ENCODE peak calls at places on chromosomes 2 and 18, in ten cellular contexts. E, G, V, F, Q, I, J, W, S and T are unnamed samples.

GRCh38 chr2:176822060-176822459 is 390.5 kb upstream of the HNRNPA3 start:
- DNase-seq in E (no peak), G (no peak), V (no peak), F (no peak), Q (no peak), I (no peak), J (no peak), W (no peak), S (no peak), T (no peak)

GRCh38 chr2:54855434-54855833 is 132.0 kb downstream of the EML6 start:
- DNase-seq in E (no peak), G (no peak), V (no peak), F (no peak), Q (no peak), I (peak), J (peak), W (no peak), S (no peak), T (peak)

GRCh38 chr2:100953406-100954043 is 48.6 kb upstream of the RPL31 start:
- DNase-seq in E (no peak), G (no peak), V (no peak), F (no peak), Q (no peak), I (no peak), J (no peak), W (no peak), S (no peak), T (no peak)

GRCh38 chr18:32888311-32888710 is 115.5 kb upstream of the KLHL14 start:
- DNase-seq in E (no peak), G (no peak), V (no peak), F (no peak), Q (no peak), I (no peak), J (no peak), W (no peak), S (no peak), T (no peak)

GRCh38 chr2:20200697-20201555 is 24.0 kb downstream of the SDC1 start:
- DNase-seq in E (no peak), G (no peak), V (no peak), F (no peak), Q (no peak), I (no peak), J (no peak), W (no peak), S (no peak), T (no peak)

GRCh38 chr2:127884436-127884835 is 1.3 kb downstream of the AMMECR1L start:
- DNase-seq in E (peak), G (no peak), V (no peak), F (no peak), Q (no peak), I (peak), J (peak), W (peak), S (no peak), T (peak)

GRCh38 chr2:209519911-209520310 is 96.1 kb downstream of the MAP2 start:
- DNase-seq in E (no peak), G (no peak), V (no peak), F (no peak), Q (no peak), I (no peak), J (no peak), W (no peak), S (no peak), T (no peak)

GRCh38 chr2:119485336-119486110 is 38.8 kb downstream of the SCTR start:
- DNase-seq in E (no peak), G (peak), V (no peak), F (no peak), Q (peak), I (no peak), J (no peak), W (no peak), S (no peak), T (no peak)

GRCh38 chr2:110866496-110866895 is 134.1 kb downstream of the ACOXL start:
- DNase-seq in E (peak), G (no peak), V (no peak), F (no peak), Q (no peak), I (peak), J (no peak), W (no peak), S (no peak), T (no peak)

GRCh38 chr18:12841070-12841469 is 43.0 kb downstream of the PTPN2 start:
- DNase-seq in E (no peak), G (peak), V (no peak), F (peak), Q (no peak), I (no peak), J (no peak), W (no peak), S (no peak), T (peak)

GRCh38 chr2:171434671-171434980 is 600 bp downstream of the DCAF17 start:
- DNase-seq in E (no peak), G (no peak), V (peak), F (no peak), Q (no peak), I (no peak), J (no peak), W (no peak), S (peak), T (no peak)

GRCh38 chr2:159035790-159036411 is 67.5 kb downstream of the TANC1 start:
- DNase-seq in E (peak), G (peak), V (peak), F (peak), Q (no peak), I (peak), J (peak), W (no peak), S (peak), T (peak)

GRCh38 chr18:70263336-70263735 is 25.5 kb upstream of the SOCS6 start:
- DNase-seq in E (no peak), G (no peak), V (no peak), F (no peak), Q (no peak), I (no peak), J (no peak), W (no peak), S (no peak), T (no peak)

GRCh38 chr18:54742654-54743053 is 85.6 kb upstream of the RAB27B start:
- DNase-seq in E (no peak), G (no peak), V (peak), F (no peak), Q (peak), I (peak), J (peak), W (peak), S (no peak), T (peak)

GRCh38 chr2:111202266-111203040 is 81.7 kb downstream of the BCL2L11 start:
- DNase-seq in E (no peak), G (no peak), V (no peak), F (no peak), Q (no peak), I (peak), J (peak), W (peak), S (no peak), T (peak)

GRCh38 chr2:204335642-204336041 is 209.6 kb upstream of the PARD3B start:
- DNase-seq in E (no peak), G (no peak), V (no peak), F (peak), Q (no peak), I (no peak), J (no peak), W (no peak), S (no peak), T (peak)

GRCh38 chr18:48949606-48950535 is 894 bp downstream of the SMAD7 start:
- DNase-seq in E (peak), G (peak), V (peak), F (peak), Q (peak), I (peak), J (peak), W (peak), S (no peak), T (peak)

GRCh38 chr2:142217804-142218203 is 87.0 kb upstream of the LRP1B start:
- DNase-seq in E (no peak), G (no peak), V (no peak), F (no peak), Q (no peak), I (peak), J (peak), W (no peak), S (no peak), T (peak)

GRCh38 chr2:39762448-39762847 is 16.6 kb downstream of the THUMPD2 start:
- DNase-seq in E (no peak), G (no peak), V (no peak), F (no peak), Q (no peak), I (no peak), J (no peak), W (no peak), S (no peak), T (no peak)

GRCh38 chr2:189285962-189286648 is 106.5 kb upstream of the COL5A2 start:
- DNase-seq in E (no peak), G (no peak), V (no peak), F (peak), Q (no peak), I (peak), J (peak), W (peak), S (no peak), T (peak)

GRCh38 chr2:141384676-141385075 is 746.1 kb downstream of the LRP1B start:
- DNase-seq in E (peak), G (no peak), V (no peak), F (no peak), Q (no peak), I (peak), J (peak), W (peak), S (no peak), T (peak)

GRCh38 chr2:45130758-45131157 is 121.5 kb upstream of the SIX2 start:
- DNase-seq in E (no peak), G (no peak), V (no peak), F (no peak), Q (no peak), I (peak), J (no peak), W (no peak), S (no peak), T (no peak)

GRCh38 chr2:191013876-191014652 is at the start of gene STAT1:
- DNase-seq in E (peak), G (peak), V (peak), F (peak), Q (peak), I (peak), J (peak), W (peak), S (peak), T (peak)

GRCh38 chr2:85248741-85249524 is 78.9 kb downstream of the TGOLN2 start:
- DNase-seq in E (peak), G (no peak), V (peak), F (peak), Q (no peak), I (peak), J (peak), W (peak), S (no peak), T (peak)

GRCh38 chr2:144583741-144584453 is 64.0 kb upstream of the ZEB2 start:
- DNase-seq in E (no peak), G (no peak), V (no peak), F (no peak), Q (no peak), I (peak), J (peak), W (peak), S (no peak), T (peak)

GRCh38 chr18:55114856-55115255 is 155.6 kb upstream of the CCDC68 start:
- DNase-seq in E (no peak), G (no peak), V (no peak), F (no peak), Q (no peak), I (no peak), J (no peak), W (peak), S (no peak), T (no peak)

GRCh38 chr2:136376211-136376610 is 258.3 kb upstream of the CXCR4 start:
- DNase-seq in E (no peak), G (no peak), V (no peak), F (no peak), Q (no peak), I (no peak), J (no peak), W (no peak), S (no peak), T (no peak)

GRCh38 chr2:82599021-82599420 is 1860.1 kb downstream of the SUCLG1 start:
- DNase-seq in E (no peak), G (no peak), V (no peak), F (no peak), Q (no peak), I (no peak), J (no peak), W (no peak), S (no peak), T (no peak)

GRCh38 chr2:133721155-133721554 is 152.9 kb upstream of the NCKAP5 start:
- DNase-seq in E (no peak), G (no peak), V (no peak), F (no peak), Q (no peak), I (no peak), J (peak), W (peak), S (no peak), T (no peak)

DNA sequence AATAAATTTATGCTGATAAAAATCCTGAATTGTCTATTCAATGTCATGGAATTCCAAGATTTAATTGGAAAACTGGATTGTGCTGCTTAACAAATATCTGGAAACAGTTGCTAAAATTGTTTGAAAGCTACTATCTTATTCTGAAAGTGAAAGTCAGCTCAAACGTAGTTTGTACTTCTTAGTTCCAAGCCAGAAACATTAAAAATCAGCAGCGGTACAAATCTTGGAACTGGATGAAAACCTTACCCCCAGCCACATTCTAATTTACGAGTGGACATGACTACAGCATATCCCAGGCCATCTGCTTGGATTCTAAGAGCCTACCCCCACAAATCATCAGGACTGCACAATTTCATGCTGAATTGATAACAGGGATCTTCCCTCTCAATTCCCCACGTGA is 158.6 kb upstream of the NCKAP5 start:
- DNase-seq in E (no peak), G (no peak), V (no peak), F (no peak), Q (no peak), I (no peak), J (no peak), W (no peak), S (no peak), T (no peak)
- H3K4me3 ChIP-seq in E (no peak), G (no peak), V (no peak), F (no peak), Q (peak), I (no peak), J (peak), W (peak), S (no peak), T (no peak)

GRCh38 chr2:197307236-197307932 is 3.2 kb downstream of the ANKRD44 start:
- DNase-seq in E (no peak), G (no peak), V (no peak), F (no peak), Q (no peak), I (no peak), J (no peak), W (no peak), S (no peak), T (no peak)

GRCh38 chr2:197304556-197305011 is 6.0 kb downstream of the ANKRD44 start:
- DNase-seq in E (no peak), G (no peak), V (no peak), F (no peak), Q (no peak), I (peak), J (no peak), W (no peak), S (no peak), T (no peak)

GRCh38 chr2:197307933-197308521 is 2.6 kb downstream of the ANKRD44 start:
- DNase-seq in E (no peak), G (no peak), V (no peak), F (no peak), Q (no peak), I (no peak), J (no peak), W (no peak), S (no peak), T (no peak)

GRCh38 chr2:197306024-197306690 is 4.4 kb downstream of the ANKRD44 start:
- DNase-seq in E (no peak), G (no peak), V (no peak), F (no peak), Q (no peak), I (no peak), J (no peak), W (no peak), S (no peak), T (no peak)

DNA sequence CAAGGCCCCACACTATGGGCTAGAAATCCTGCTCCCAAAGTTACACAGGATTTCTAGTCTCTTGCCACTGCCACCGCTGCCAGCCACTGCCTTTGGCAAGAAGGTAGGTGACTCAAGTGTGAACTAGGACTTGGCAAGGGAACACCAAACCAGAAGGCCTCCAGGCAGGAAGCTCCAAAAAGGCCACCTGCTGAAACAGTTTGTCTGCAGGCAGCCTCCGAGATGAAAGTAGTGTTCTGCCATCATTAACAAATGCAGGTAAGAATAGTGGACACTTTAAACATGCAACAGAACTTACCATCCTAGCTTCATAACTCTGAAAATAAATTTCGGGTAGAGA is 3.9 kb downstream of the ANKRD44 start:
- DNase-seq in E (no peak), G (no peak), V (no peak), F (no peak), Q (no peak), I (peak), J (no peak), W (no peak), S (no peak), T (peak)
- H3K9ac ChIP-seq in E (no peak), G (no peak), V (no peak), F (no peak), Q (no peak), I (no peak), J (no peak), W (no peak), S (no peak), T (no peak)

GRCh38 chr18:51032193-51032592 is 2.2 kb downstream of the SMAD4 start:
- DNase-seq in E (no peak), G (no peak), V (no peak), F (no peak), Q (no peak), I (no peak), J (no peak), W (peak), S (no peak), T (no peak)
- H3K4me3 ChIP-seq in E (peak), G (peak), V (no peak), F (no peak), Q (peak), I (peak), J (no peak), W (peak), S (peak), T (peak)

GRCh38 chr2:231460073-231460861 is 4.0 kb downstream of the NCL start:
- DNase-seq in E (no peak), G (no peak), V (no peak), F (no peak), Q (no peak), I (no peak), J (no peak), W (no peak), S (no peak), T (no peak)
- H3K9ac ChIP-seq in E (no peak), G (no peak), V (no peak), F (no peak), Q (no peak), I (no peak), J (no peak), W (no peak), S (no peak), T (no peak)

GRCh38 chr2:98912221-98912851 is 23.7 kb downstream of the CRACDL start:
- DNase-seq in E (no peak), G (peak), V (no peak), F (no peak), Q (peak), I (peak), J (peak), W (peak), S (no peak), T (peak)
- H3K4me3 ChIP-seq in E (no peak), G (no peak), V (no peak), F (no peak), Q (no peak), I (peak), J (no peak), W (no peak), S (no peak), T (no peak)

DNA sequence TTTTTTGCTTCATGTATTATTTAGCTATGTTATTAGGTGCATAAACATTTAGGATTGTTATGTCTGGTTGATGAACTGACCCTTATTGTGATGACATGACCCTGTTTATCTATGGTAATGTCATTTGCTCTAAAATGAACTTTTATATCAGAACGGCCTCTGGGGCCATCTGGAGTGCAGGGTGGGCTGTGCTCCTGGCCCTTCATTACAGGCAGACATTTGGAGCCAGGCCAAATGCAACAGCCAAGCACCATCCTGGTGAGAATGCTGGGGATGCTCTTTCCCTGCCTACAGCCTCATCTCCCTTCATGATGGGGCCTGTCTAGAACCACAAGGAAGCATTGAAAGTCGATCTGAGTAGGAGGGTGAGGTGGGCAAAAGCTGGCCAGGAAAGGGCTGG is 38.0 kb downstream of the HJURP start:
- DNase-seq in E (no peak), G (peak), V (no peak), F (no peak), Q (no peak), I (no peak), J (no peak), W (peak), S (no peak), T (no peak)
- H3K9ac ChIP-seq in E (no peak), G (no peak), V (no peak), F (no peak), Q (no peak), I (no peak), J (no peak), W (peak), S (no peak), T (no peak)

DNA sequence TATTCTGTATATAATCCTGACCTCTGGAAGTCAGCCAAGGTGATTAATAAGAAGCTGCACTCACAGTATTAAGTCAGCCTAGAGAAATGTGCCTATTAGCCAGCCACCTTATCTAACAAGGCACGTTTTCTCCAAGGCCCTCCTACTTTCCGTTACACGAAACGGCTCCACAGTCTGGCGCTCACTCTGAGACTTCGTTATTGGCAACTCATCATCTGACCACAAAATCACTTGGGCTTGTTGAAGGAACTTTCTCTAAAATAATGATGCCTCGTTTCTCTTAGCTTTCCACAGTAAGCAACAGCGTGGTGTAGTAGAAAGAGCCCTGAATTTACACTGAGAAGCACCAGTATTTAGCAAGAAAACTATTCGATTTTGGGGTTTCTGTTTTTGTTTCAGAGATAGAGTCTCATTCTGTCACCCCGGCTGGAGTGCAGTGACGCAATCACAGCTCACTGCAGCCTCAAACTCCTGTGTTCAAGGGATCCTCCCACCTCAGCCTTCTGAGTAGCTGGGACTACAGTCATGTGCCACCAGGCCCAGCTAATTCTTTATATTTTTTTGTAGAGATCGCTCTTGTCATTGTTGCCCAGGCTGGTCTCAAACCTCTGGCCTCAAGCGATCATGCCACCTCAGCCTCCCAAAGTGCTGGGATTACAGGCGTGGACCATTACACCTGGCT is 53.6 kb upstream of the SLC14A1 start:
- DNase-seq in E (no peak), G (peak), V (no peak), F (peak), Q (no peak), I (no peak), J (peak), W (no peak), S (no peak), T (peak)
- H3K4me3 ChIP-seq in E (no peak), G (no peak), V (no peak), F (no peak), Q (no peak), I (no peak), J (no peak), W (peak), S (no peak), T (no peak)